ENCODE peak calls at places on chromosomes 1 and 21, in five cellular contexts. J, W, I, E and H are unnamed samples.

GRCh38 chr1:70990460-70991253 is 57.0 kb downstream of the PTGER3 start:
- DNase-seq in J (no peak), W (no peak), I (no peak), E (no peak), H (no peak)

GRCh38 chr1:84896279-84896678 is 3.3 kb upstream of the LPAR3 start:
- DNase-seq in J (no peak), W (no peak), I (no peak), E (no peak), H (no peak)

GRCh38 chr1:194289569-194290266 is 1103.3 kb upstream of the B3GALT2 start:
- DNase-seq in J (no peak), W (no peak), I (no peak), E (no peak), H (no peak)

GRCh38 chr1:248696775-248697174 is 5.8 kb downstream of the OR14I1 start:
- DNase-seq in J (no peak), W (no peak), I (no peak), E (no peak), H (no peak)

GRCh38 chr1:7646164-7646563 is 124.9 kb upstream of the VAMP3 start:
- DNase-seq in J (no peak), W (no peak), I (no peak), E (no peak), H (no peak)

GRCh38 chr1:244863491-244864252 is 671 bp downstream of the HNRNPU start:
- DNase-seq in J (peak; percentile 52), W (no peak), I (peak; percentile 40), E (peak; percentile 14), H (peak; percentile 33)

GRCh38 chr21:36188081-36188681 is 31.6 kb downstream of the DOP1B start:
- DNase-seq in J (peak; percentile 70), W (no peak), I (peak; percentile 90), E (no peak), H (peak; percentile 85)

GRCh38 chr1:75855010-75855409 is 58.3 kb downstream of the MSH4 start:
- DNase-seq in J (no peak), W (peak; percentile 53), I (no peak), E (no peak), H (no peak)

GRCh38 chr21:44637018-44637850 is at the start of gene KRTAP10-10:
- DNase-seq in J (no peak), W (no peak), I (peak; percentile 17), E (no peak), H (no peak)

GRCh38 chr1:201766117-201766863 is 62.7 kb upstream of the IPO9 start:
- DNase-seq in J (peak; percentile 50), W (peak; percentile 91), I (no peak), E (peak; percentile 72), H (no peak)

GRCh38 chr1:160837558-160838205 is 25.0 kb downstream of the CD244 start:
- DNase-seq in J (peak; percentile 51), W (no peak), I (peak; percentile 50), E (no peak), H (peak; percentile 46)

GRCh38 chr1:246335126-246335525 is 172.0 kb downstream of the SMYD3 start:
- DNase-seq in J (no peak), W (no peak), I (no peak), E (no peak), H (no peak)

GRCh38 chr1:241888232-241888631 is 40.2 kb downstream of the EXO1 start:
- DNase-seq in J (no peak), W (peak; percentile 88), I (no peak), E (no peak), H (no peak)

GRCh38 chr1:103211073-103211472 is 102.8 kb upstream of the COL11A1 start:
- DNase-seq in J (no peak), W (peak; percentile 14), I (no peak), E (no peak), H (no peak)

DNA sequence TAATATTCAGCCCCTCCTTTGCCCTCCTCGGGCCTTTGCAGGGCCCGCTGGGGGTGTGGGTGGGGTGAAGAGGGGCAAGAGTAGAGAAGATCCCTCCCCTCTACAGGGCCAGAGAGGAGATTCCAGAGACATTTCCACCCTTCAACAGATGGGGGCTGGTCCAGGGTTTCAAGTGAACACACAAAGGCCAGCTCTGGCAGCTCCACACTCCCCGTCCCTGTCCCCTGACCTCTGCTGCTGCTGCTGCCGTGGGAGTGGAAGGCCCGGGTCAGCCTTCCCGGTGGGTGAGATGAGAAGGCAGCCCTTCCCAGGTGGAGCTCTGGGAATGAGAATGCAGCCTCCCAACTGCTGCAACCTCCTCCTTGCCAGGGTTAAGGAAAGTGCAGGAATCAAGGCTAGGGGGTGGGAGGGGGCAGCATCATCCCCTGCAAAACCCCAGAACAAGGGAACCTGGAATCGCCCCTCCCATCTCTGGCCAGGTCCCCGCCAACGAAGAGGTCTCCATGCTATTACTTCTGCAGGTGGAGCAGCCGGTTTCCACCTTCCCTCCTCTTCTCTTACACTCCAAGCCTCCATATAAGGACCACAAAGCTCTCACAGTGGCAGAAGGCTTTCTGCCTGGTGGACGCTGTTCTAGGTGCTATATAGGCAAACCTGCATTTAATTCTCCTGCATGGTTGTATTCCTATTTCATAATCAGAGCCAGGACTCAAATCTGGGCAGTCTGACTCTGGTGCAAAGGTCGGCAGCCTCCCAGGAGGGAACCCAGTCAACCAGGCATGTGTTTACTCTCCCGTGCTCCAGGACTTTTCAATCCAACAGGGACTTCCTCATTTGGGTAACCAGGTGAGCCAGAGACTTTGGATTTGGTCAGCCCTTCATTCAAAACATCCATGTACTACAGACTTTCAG is 22.9 kb upstream of the ARHGEF10L start:
- DNase-seq in J (no peak), W (no peak), I (peak; percentile 85), E (no peak), H (peak; percentile 70)
- TF ChIP-seq POLR2A in J (no peak), W (no peak), I (no peak), E (no peak), H (no peak)

GRCh38 chr1:8813991-8814390 is 3.4 kb downstream of the RERE start:
- DNase-seq in J (no peak), W (peak; percentile 35), I (no peak), E (no peak), H (no peak)

GRCh38 chr1:8816831-8817412 is 518 bp downstream of the RERE start:
- DNase-seq in J (peak; percentile 35), W (no peak), I (peak; percentile 27), E (peak; percentile 13), H (peak; percentile 62)

GRCh38 chr1:8816306-8816705 is 1.1 kb downstream of the RERE start:
- DNase-seq in J (no peak), W (peak; percentile 53), I (no peak), E (no peak), H (no peak)

GRCh38 chr1:8814870-8815269 is 2.6 kb downstream of the RERE start:
- DNase-seq in J (no peak), W (no peak), I (no peak), E (no peak), H (no peak)

DNA sequence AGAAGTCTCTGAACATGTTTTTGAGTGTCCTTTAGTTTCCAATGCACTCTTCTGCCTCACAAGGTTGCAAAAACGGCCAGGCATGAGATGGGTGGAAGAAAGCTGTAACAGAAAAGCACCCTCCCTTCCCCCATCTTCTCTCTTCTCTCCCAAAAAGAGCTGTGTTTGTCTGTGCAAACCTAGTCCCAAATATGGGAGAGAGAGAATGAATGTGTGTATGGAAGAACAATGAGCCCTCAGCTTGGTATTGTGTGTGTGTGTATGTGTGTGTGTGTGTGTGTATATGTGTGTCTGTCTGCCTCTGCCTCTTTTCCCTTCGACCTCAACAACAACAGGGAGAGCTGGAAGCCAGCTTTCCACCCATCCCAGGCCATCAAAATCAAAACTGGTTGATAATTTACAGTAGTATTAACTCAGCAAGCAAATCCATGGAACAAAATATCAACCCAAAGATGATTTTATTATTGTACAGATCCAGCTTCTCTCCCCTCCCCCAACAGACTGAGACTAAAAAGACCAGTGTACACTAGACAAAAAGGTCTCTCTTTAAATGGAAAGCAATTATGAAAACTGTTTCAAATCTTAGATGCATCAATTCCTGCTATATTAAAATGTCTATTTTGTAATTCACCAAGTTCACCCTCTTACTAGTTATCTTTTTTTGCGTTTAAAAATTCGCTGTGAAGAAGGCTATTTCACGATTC is 1.7 kb downstream of the RERE start:
- DNase-seq in J (no peak), W (no peak), I (peak; percentile 16), E (no peak), H (no peak)
- H3K4me3 ChIP-seq in J (peak overlapping the region; percentile 79), W (peak overlapping the region; percentile 82), I (peak overlapping the region; percentile 15), E (peak overlapping the region; percentile 84), H (no peak overlapping the region)

GRCh38 chr1:165025805-165026204 is 330.7 kb downstream of the LMX1A start:
- DNase-seq in J (no peak), W (no peak), I (no peak), E (no peak), H (no peak)
- H3K27ac ChIP-seq in J (no peak overlapping the region), W (no peak overlapping the region), I (no peak overlapping the region), E (no peak overlapping the region), H (no peak overlapping the region)

GRCh38 chr1:95754412-95754811 is 520.4 kb downstream of the RWDD3 start:
- DNase-seq in J (no peak), W (no peak), I (no peak), E (no peak), H (no peak)

GRCh38 chr1:95752515-95753381 is 518.7 kb downstream of the RWDD3 start:
- DNase-seq in J (no peak), W (no peak), I (no peak), E (no peak), H (no peak)

GRCh38 chr1:95753382-95754016 is 519.5 kb downstream of the RWDD3 start:
- DNase-seq in J (no peak), W (no peak), I (no peak), E (no peak), H (no peak)
- TF ChIP-seq POLR2A in J (no peak), W (no peak), I (no peak), E (no peak), H (no peak)

DNA sequence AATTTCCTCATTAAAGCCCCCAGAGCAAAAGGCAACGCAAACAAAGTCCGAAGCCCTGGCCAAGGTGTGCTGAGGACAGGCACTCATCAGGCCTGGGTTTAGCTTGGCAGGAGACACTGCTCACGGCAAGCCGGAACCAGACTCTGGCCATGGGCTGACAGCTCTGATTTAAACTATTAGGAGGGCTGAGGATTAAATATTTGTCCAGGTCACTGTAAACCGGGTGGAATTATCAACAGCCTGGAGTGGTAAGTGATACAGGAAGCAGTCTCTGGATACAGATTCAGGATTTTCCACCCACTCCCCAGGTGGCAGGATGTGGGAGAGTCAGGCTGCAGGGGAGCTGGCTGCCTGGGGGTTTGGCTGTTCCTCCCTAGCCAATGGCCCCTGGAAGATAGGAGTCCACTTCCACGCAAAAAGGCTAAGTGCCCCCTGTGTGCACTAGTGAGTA is 42.4 kb downstream of the SLC66A1 start:
- DNase-seq in J (no peak), W (no peak), I (no peak), E (no peak), H (no peak)
- H3K4me3 ChIP-seq in J (no peak overlapping the region), W (no peak overlapping the region), I (no peak overlapping the region), E (no peak overlapping the region), H (no peak overlapping the region)